ENCODE peak calls at places on chromosomes 4 and X, in four cellular contexts. One of them, this sample, is unnamed. For H3K36me3 and H3K27me3, the result is how much of the 10 kb centered on the place peaks cover.

GRCh38 chrX:8906299-8906698 is 105.1 kb upstream of the FAM9A start:
- DNase-seq in lower lobe of right lung: no peak
- DNase-seq in cardiac muscle cell: no peak
- DNase-seq in neural progenitor cell: no peak
- DNase-seq in this sample: no peak

GRCh38 chrX:105173071-105173470 is 47.4 kb downstream of the TEX13A start:
- DNase-seq in lower lobe of right lung: no peak
- DNase-seq in cardiac muscle cell: no peak
- DNase-seq in neural progenitor cell: no peak
- DNase-seq in this sample: no peak

GRCh38 chr4:48196758-48197504 is 62.9 kb upstream of the TXK start:
- DNase-seq in lower lobe of right lung: no peak
- DNase-seq in cardiac muscle cell: no peak
- DNase-seq in neural progenitor cell: no peak
- DNase-seq in this sample: no peak

GRCh38 chr4:34281826-34282225 is 1962.5 kb downstream of the ARAP2 start:
- DNase-seq in lower lobe of right lung: no peak
- DNase-seq in cardiac muscle cell: no peak
- DNase-seq in neural progenitor cell: no peak
- DNase-seq in this sample: no peak

GRCh38 chr4:146443525-146443924 is 78.2 kb downstream of the SLC10A7 start:
- DNase-seq in lower lobe of right lung: no peak
- DNase-seq in neural progenitor cell: no peak
- DNase-seq in cardiac muscle cell: no peak
- DNase-seq in this sample: no peak

GRCh38 chrX:131477498-131477897 is 66.4 kb upstream of the OR13H1 start:
- DNase-seq in cardiac muscle cell: no peak
- DNase-seq in neural progenitor cell: peak
- DNase-seq in lower lobe of right lung: no peak
- DNase-seq in this sample: peak

GRCh38 chr4:4860803-4861591 is 1.5 kb downstream of the MSX1 start:
- DNase-seq in cardiac muscle cell: no peak
- DNase-seq in lower lobe of right lung: no peak
- DNase-seq in neural progenitor cell: peak
- DNase-seq in this sample: peak

GRCh38 chr4:40375090-40375489 is 40.0 kb downstream of the CHRNA9 start:
- DNase-seq in lower lobe of right lung: no peak
- DNase-seq in neural progenitor cell: no peak
- DNase-seq in cardiac muscle cell: no peak
- DNase-seq in this sample: no peak

GRCh38 chr4:55437356-55437796 is 41.6 kb downstream of the TMEM165 start:
- DNase-seq in lower lobe of right lung: no peak
- DNase-seq in cardiac muscle cell: no peak
- DNase-seq in neural progenitor cell: no peak
- DNase-seq in this sample: no peak

GRCh38 chr4:55435136-55435535 is 39.4 kb downstream of the TMEM165 start:
- DNase-seq in lower lobe of right lung: no peak
- DNase-seq in cardiac muscle cell: peak
- DNase-seq in neural progenitor cell: peak
- DNase-seq in this sample: no peak

GRCh38 chr4:55439023-55439422 is 43.3 kb downstream of the TMEM165 start:
- DNase-seq in lower lobe of right lung: no peak
- DNase-seq in cardiac muscle cell: no peak
- DNase-seq in neural progenitor cell: no peak
- DNase-seq in this sample: no peak

GRCh38 chr4:55438314-55438713 is 42.6 kb downstream of the TMEM165 start:
- DNase-seq in lower lobe of right lung: no peak
- DNase-seq in cardiac muscle cell: no peak
- DNase-seq in neural progenitor cell: no peak
- DNase-seq in this sample: no peak

GRCh38 chr4:55437823-55438222 is 42.1 kb downstream of the TMEM165 start:
- DNase-seq in neural progenitor cell: no peak
- DNase-seq in lower lobe of right lung: no peak
- DNase-seq in cardiac muscle cell: no peak
- DNase-seq in this sample: no peak
- H3K36me3 ChIP-seq in neural progenitor cell: under half
- H3K36me3 ChIP-seq in lower lobe of right lung: half or more
- H3K36me3 ChIP-seq in cardiac muscle cell: half or more
- H3K36me3 ChIP-seq in this sample: under half

DNA sequence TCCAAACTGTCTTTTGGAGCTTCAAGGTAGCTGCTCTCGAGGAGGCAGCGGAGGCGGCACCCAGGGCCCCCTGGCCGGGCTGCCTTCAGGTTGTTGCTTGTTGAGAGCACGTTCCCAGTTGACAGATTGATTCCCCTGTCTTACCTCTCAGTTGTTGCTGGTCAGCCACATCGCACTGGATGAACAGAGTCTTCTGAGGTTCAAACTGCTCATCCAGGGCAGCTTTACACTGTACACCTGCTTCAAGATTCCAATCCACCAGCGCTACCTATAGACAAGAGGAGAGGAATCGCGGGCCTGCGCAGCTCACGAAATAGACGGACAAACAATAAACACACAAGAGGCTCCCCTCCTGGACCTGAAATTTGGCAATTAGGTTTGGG is 497 bp downstream of the HPGD start:
- DNase-seq in lower lobe of right lung: peak
- DNase-seq in cardiac muscle cell: no peak
- DNase-seq in neural progenitor cell: peak
- DNase-seq in this sample: peak
- H3K4me3 ChIP-seq in lower lobe of right lung: peak
- H3K4me3 ChIP-seq in cardiac muscle cell: peak
- H3K4me3 ChIP-seq in neural progenitor cell: peak
- H3K4me3 ChIP-seq in this sample: peak

DNA sequence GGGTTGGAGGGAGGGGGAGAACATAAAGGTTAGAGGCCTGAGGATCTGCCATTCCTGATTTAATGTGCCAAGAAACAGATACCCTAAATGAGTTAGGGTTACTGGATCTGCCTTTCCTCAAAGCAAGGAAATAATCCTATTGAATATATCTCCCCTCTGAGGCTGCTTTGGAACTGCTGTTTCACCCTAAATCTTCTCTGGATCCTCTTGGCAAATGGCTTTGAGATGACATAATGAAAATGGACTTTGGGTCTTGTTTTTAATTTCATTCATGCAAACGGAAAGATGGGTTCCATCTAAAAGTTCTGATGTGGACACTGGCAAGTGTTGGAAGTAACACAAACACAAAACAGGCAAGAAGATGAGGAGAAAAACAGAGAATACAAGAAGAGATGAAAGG is 23.0 kb upstream of the MAOA start:
- DNase-seq in neural progenitor cell: no peak
- DNase-seq in cardiac muscle cell: no peak
- DNase-seq in lower lobe of right lung: no peak
- DNase-seq in this sample: no peak
- H3K27me3 ChIP-seq in neural progenitor cell: under half
- H3K27me3 ChIP-seq in cardiac muscle cell: under half
- H3K27me3 ChIP-seq in lower lobe of right lung: under half
- H3K27me3 ChIP-seq in this sample: under half

DNA sequence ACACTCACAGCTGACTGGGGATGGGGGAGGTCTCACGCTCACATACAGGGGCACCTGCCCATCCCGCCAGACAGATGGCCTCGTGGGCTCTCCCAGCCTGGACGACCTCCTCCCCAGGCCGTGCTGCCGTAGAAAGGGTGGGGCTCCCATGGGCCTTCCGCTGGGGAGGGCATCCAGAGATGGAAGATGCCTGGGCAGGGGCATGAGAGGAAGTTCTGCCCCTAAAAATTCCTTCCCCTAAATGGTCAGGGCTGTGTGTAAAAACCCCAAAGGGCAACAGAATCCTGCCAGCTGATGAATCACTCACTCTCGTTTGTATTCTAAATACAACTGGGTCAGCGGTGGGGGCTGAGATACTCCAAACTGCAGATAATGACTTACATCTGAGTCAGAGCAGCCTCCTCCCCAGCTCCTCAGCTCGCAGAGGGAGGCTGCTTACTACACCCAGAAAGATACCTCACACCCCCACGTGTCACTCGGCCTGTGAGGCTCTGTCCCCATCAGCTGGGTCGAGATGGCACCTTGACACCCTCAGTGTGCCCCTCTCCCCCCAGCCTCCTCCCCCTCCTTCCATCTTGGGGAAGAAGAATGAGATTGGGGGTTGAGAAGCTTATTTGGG is 10.1 kb downstream of the WDR1 start:
- DNase-seq in lower lobe of right lung: no peak
- DNase-seq in cardiac muscle cell: no peak
- DNase-seq in neural progenitor cell: no peak
- DNase-seq in this sample: peak
- H3K36me3 ChIP-seq in lower lobe of right lung: half or more
- H3K36me3 ChIP-seq in cardiac muscle cell: under half
- H3K36me3 ChIP-seq in neural progenitor cell: under half
- H3K36me3 ChIP-seq in this sample: under half

This sample was measured in H7.